ENCODE peak calls at places on chromosome 1, in six cellular contexts. One of them, this sample, is unnamed.

GRCh38 chr1:206909167-206909882 is 12.1 kb downstream of the IL24 start:
- DNase-seq in H9: peak
- DNase-seq in Calu3: peak
- DNase-seq in stomach: peak
- DNase-seq in progenitor cell of endocrine pancreas: peak
- DNase-seq in HFFc6: no peak
- DNase-seq in this sample: no peak

GRCh38 chr1:60875139-60875538 is 207.2 kb upstream of the NFIA start:
- DNase-seq in H9: no peak
- DNase-seq in HFFc6: no peak
- DNase-seq in progenitor cell of endocrine pancreas: no peak
- DNase-seq in Calu3: no peak
- DNase-seq in stomach: no peak
- DNase-seq in this sample: no peak

GRCh38 chr1:161265305-161265704 is 6.8 kb downstream of the PCP4L1 start:
- DNase-seq in H9: no peak
- DNase-seq in HFFc6: no peak
- DNase-seq in stomach: no peak
- DNase-seq in progenitor cell of endocrine pancreas: no peak
- DNase-seq in Calu3: no peak
- DNase-seq in this sample: no peak

GRCh38 chr1:60088620-60089155 is 15.1 kb upstream of the C1orf87 start:
- DNase-seq in progenitor cell of endocrine pancreas: no peak
- DNase-seq in Calu3: no peak
- DNase-seq in HFFc6: no peak
- DNase-seq in H9: no peak
- DNase-seq in stomach: no peak
- DNase-seq in this sample: no peak

GRCh38 chr1:116880952-116881351 is 28.8 kb upstream of the PTGFRN start:
- DNase-seq in stomach: no peak
- DNase-seq in HFFc6: no peak
- DNase-seq in Calu3: no peak
- DNase-seq in progenitor cell of endocrine pancreas: no peak
- DNase-seq in H9: no peak
- DNase-seq in this sample: no peak

GRCh38 chr1:73623946-73624345 is 574.0 kb downstream of the LRRIQ3 start:
- DNase-seq in progenitor cell of endocrine pancreas: no peak
- DNase-seq in Calu3: no peak
- DNase-seq in H9: no peak
- DNase-seq in stomach: no peak
- DNase-seq in HFFc6: no peak
- DNase-seq in this sample: no peak

GRCh38 chr1:32500387-32501209 is 35.7 kb downstream of the ZBTB8B start:
- DNase-seq in stomach: peak
- DNase-seq in HFFc6: peak
- DNase-seq in Calu3: peak
- DNase-seq in H9: peak
- DNase-seq in progenitor cell of endocrine pancreas: peak
- DNase-seq in this sample: peak

GRCh38 chr1:248787430-248787829 is 31.9 kb upstream of the LYPD8 start:
- DNase-seq in Calu3: no peak
- DNase-seq in HFFc6: no peak
- DNase-seq in progenitor cell of endocrine pancreas: no peak
- DNase-seq in H9: no peak
- DNase-seq in stomach: no peak
- DNase-seq in this sample: no peak

GRCh38 chr1:64242895-64243756 is 39.7 kb downstream of the UBE2U start:
- DNase-seq in progenitor cell of endocrine pancreas: no peak
- DNase-seq in HFFc6: peak
- DNase-seq in H9: no peak
- DNase-seq in Calu3: no peak
- DNase-seq in stomach: no peak
- DNase-seq in this sample: no peak

GRCh38 chr1:206029484-206029883 is 5.8 kb upstream of the CTSE start:
- DNase-seq in Calu3: no peak
- DNase-seq in HFFc6: no peak
- DNase-seq in stomach: no peak
- DNase-seq in progenitor cell of endocrine pancreas: no peak
- DNase-seq in H9: no peak
- DNase-seq in this sample: no peak

GRCh38 chr1:227734546-227734857 is 600 bp downstream of the JMJD4 start:
- DNase-seq in HFFc6: no peak
- DNase-seq in H9: no peak
- DNase-seq in progenitor cell of endocrine pancreas: no peak
- DNase-seq in stomach: no peak
- DNase-seq in Calu3: no peak
- DNase-seq in this sample: no peak

GRCh38 chr1:152190589-152190988 is 31.6 kb upstream of the RPTN start:
- DNase-seq in HFFc6: no peak
- DNase-seq in Calu3: no peak
- DNase-seq in H9: no peak
- DNase-seq in progenitor cell of endocrine pancreas: no peak
- DNase-seq in stomach: no peak
- DNase-seq in this sample: no peak

GRCh38 chr1:8866173-8866791 is 12.2 kb downstream of the ENO1 start:
- DNase-seq in H9: no peak
- DNase-seq in stomach: no peak
- DNase-seq in progenitor cell of endocrine pancreas: no peak
- DNase-seq in Calu3: no peak
- DNase-seq in HFFc6: no peak
- DNase-seq in this sample: no peak

GRCh38 chr1:92820024-92820423 is 11.8 kb upstream of the RPL5 start:
- DNase-seq in progenitor cell of endocrine pancreas: no peak
- DNase-seq in Calu3: no peak
- DNase-seq in HFFc6: peak
- DNase-seq in H9: no peak
- DNase-seq in stomach: no peak
- DNase-seq in this sample: no peak

GRCh38 chr1:207499573-207499972 is 3.6 kb downstream of the CR1 start:
- DNase-seq in stomach: peak
- DNase-seq in Calu3: peak
- DNase-seq in progenitor cell of endocrine pancreas: peak
- DNase-seq in HFFc6: peak
- DNase-seq in H9: peak
- DNase-seq in this sample: peak

GRCh38 chr1:81803423-81804103 is 2.8 kb downstream of the ADGRL2 start:
- DNase-seq in Calu3: peak
- DNase-seq in HFFc6: no peak
- DNase-seq in progenitor cell of endocrine pancreas: no peak
- DNase-seq in H9: peak
- DNase-seq in stomach: no peak
- DNase-seq in this sample: peak

GRCh38 chr1:26897351-26897750 is 2.9 kb downstream of the GPATCH3 start:
- DNase-seq in stomach: no peak
- DNase-seq in Calu3: no peak
- DNase-seq in HFFc6: no peak
- DNase-seq in progenitor cell of endocrine pancreas: no peak
- DNase-seq in H9: no peak
- DNase-seq in this sample: no peak

GRCh38 chr1:193070395-193070753 is 11.0 kb downstream of the RO60 start:
- DNase-seq in stomach: no peak
- DNase-seq in HFFc6: no peak
- DNase-seq in H9: no peak
- DNase-seq in Calu3: no peak
- DNase-seq in progenitor cell of endocrine pancreas: no peak
- DNase-seq in this sample: no peak

GRCh38 chr1:29210278-29211085 is 20.3 kb downstream of the MECR start:
- DNase-seq in Calu3: no peak
- DNase-seq in HFFc6: no peak
- DNase-seq in progenitor cell of endocrine pancreas: no peak
- DNase-seq in stomach: no peak
- DNase-seq in H9: no peak
- DNase-seq in this sample: no peak

GRCh38 chr1:31981976-31982375 is 31.7 kb upstream of the KHDRBS1 start:
- DNase-seq in stomach: no peak
- DNase-seq in H9: no peak
- DNase-seq in HFFc6: no peak
- DNase-seq in progenitor cell of endocrine pancreas: no peak
- DNase-seq in Calu3: no peak
- DNase-seq in this sample: no peak

DNA sequence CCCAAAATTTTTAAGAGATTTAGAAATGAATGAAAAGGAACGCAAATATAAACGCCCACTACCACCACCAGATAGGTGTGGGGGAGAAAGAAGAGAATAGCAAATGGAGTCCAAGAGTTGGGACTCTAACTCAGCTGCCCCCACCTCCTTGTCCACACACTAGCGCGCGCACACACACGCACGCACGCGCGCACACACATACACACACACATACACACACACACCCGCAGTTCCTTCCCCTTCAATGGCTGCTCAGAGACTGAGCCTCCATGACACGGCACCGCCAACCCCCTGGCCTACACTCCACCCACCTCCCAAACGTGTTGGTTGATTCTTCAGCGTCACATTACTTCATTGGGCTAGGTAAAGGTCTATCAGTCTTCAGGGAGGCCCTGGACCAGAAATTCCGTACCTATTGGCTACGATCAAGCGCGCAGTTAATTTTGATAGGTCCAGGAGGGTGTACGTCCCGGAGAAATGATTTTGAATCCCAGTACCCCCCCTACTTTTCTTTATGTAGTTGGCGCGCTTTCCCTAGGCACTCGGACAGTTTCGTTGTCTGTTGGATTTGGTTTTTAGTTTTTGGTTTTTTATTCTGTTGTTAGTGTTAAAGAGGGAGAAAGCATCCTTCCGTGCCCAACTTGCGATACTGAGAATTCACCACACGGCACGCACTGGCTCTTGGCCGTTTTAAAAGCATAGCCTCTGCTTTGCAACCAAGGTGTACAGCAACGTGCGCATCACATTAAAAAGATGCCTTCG is at the start of gene ANP32E:
- DNase-seq in HFFc6: peak
- DNase-seq in Calu3: peak
- DNase-seq in progenitor cell of endocrine pancreas: peak
- DNase-seq in H9: peak
- DNase-seq in stomach: peak
- DNase-seq in this sample: peak
- TF ChIP-seq CTCF in HFFc6: peak
- TF ChIP-seq CTCF in Calu3: no peak
- TF ChIP-seq CTCF in progenitor cell of endocrine pancreas: peak
- TF ChIP-seq CTCF in H9: peak
- TF ChIP-seq CTCF in stomach: no peak
- TF ChIP-seq CTCF in this sample: peak

GRCh38 chr1:155277896-155278688 is 829 bp downstream of the HCN3 start:
- DNase-seq in H9: peak
- DNase-seq in HFFc6: no peak
- DNase-seq in Calu3: peak
- DNase-seq in progenitor cell of endocrine pancreas: peak
- DNase-seq in stomach: peak
- DNase-seq in this sample: peak
- TF ChIP-seq CTCF in H9: peak
- TF ChIP-seq CTCF in HFFc6: peak
- TF ChIP-seq CTCF in Calu3: peak
- TF ChIP-seq CTCF in progenitor cell of endocrine pancreas: peak
- TF ChIP-seq CTCF in stomach: no peak
- TF ChIP-seq CTCF in this sample: peak

GRCh38 chr1:241447056-241447649 is 72.4 kb downstream of the FH start:
- DNase-seq in progenitor cell of endocrine pancreas: no peak
- DNase-seq in H9: no peak
- DNase-seq in HFFc6: no peak
- DNase-seq in Calu3: no peak
- DNase-seq in stomach: no peak
- DNase-seq in this sample: no peak

GRCh38 chr1:241444836-241445235 is 74.7 kb downstream of the FH start:
- DNase-seq in Calu3: no peak
- DNase-seq in progenitor cell of endocrine pancreas: no peak
- DNase-seq in HFFc6: no peak
- DNase-seq in stomach: no peak
- DNase-seq in H9: no peak
- DNase-seq in this sample: no peak

GRCh38 chr1:241440904-241441303 is 78.7 kb downstream of the FH start:
- DNase-seq in Calu3: no peak
- DNase-seq in stomach: no peak
- DNase-seq in HFFc6: no peak
- DNase-seq in H9: no peak
- DNase-seq in progenitor cell of endocrine pancreas: no peak
- DNase-seq in this sample: no peak

GRCh38 chr1:241442686-241443085 is 76.9 kb downstream of the FH start:
- DNase-seq in progenitor cell of endocrine pancreas: no peak
- DNase-seq in stomach: no peak
- DNase-seq in H9: no peak
- DNase-seq in HFFc6: no peak
- DNase-seq in Calu3: no peak
- DNase-seq in this sample: no peak

GRCh38 chr1:241443561-241443960 is 76.0 kb downstream of the FH start:
- DNase-seq in HFFc6: no peak
- DNase-seq in stomach: no peak
- DNase-seq in H9: no peak
- DNase-seq in progenitor cell of endocrine pancreas: no peak
- DNase-seq in Calu3: no peak
- DNase-seq in this sample: no peak
- TF ChIP-seq CTCF in HFFc6: no peak
- TF ChIP-seq CTCF in stomach: no peak
- TF ChIP-seq CTCF in H9: no peak
- TF ChIP-seq CTCF in progenitor cell of endocrine pancreas: no peak
- TF ChIP-seq CTCF in Calu3: no peak
- TF ChIP-seq CTCF in this sample: no peak

GRCh38 chr1:56433056-56433577 is 146.2 kb downstream of the PLPP3 start:
- DNase-seq in H9: no peak
- DNase-seq in progenitor cell of endocrine pancreas: no peak
- DNase-seq in stomach: no peak
- DNase-seq in Calu3: no peak
- DNase-seq in HFFc6: no peak
- DNase-seq in this sample: no peak

GRCh38 chr1:56436338-56436695 is 143.0 kb downstream of the PLPP3 start:
- DNase-seq in progenitor cell of endocrine pancreas: no peak
- DNase-seq in stomach: no peak
- DNase-seq in H9: no peak
- DNase-seq in Calu3: no peak
- DNase-seq in HFFc6: no peak
- DNase-seq in this sample: peak

GRCh38 chr1:56434025-56434424 is 145.3 kb downstream of the PLPP3 start:
- DNase-seq in HFFc6: no peak
- DNase-seq in progenitor cell of endocrine pancreas: no peak
- DNase-seq in stomach: no peak
- DNase-seq in Calu3: no peak
- DNase-seq in H9: no peak
- DNase-seq in this sample: no peak

GRCh38 chr1:56435434-56436337 is 143.7 kb downstream of the PLPP3 start:
- DNase-seq in H9: peak
- DNase-seq in Calu3: no peak
- DNase-seq in HFFc6: no peak
- DNase-seq in progenitor cell of endocrine pancreas: no peak
- DNase-seq in stomach: no peak
- DNase-seq in this sample: peak

DNA sequence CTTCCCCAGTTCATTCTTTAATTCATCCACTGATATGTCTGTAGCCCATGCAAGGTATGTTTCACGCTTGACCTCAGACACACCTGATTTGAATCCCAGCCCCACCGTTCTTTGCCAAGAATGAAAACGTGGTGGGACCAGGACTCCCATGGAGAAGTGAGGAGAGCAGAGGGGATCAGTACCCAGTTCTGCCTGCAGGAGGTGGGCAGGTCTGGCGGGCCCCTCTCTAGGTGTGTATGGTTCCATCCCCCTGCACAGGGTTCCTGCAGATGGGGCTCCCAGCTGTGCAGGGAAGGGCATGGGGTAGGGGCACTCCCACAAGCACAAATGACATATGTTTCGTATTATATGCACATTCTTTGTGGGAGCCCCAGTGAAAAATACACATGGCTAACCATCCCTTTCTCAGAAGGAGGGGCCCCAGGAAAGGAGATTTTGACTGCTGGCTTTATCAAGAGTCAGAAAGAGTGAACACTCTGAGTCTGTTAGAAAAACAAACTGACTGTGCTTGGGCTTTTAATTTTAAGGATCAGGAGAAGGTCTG is 144.6 kb downstream of the PLPP3 start:
- DNase-seq in stomach: no peak
- DNase-seq in H9: no peak
- DNase-seq in progenitor cell of endocrine pancreas: no peak
- DNase-seq in HFFc6: no peak
- DNase-seq in Calu3: no peak
- DNase-seq in this sample: no peak
- TF ChIP-seq CTCF in stomach: no peak
- TF ChIP-seq CTCF in H9: peak
- TF ChIP-seq CTCF in progenitor cell of endocrine pancreas: peak
- TF ChIP-seq CTCF in HFFc6: no peak
- TF ChIP-seq CTCF in Calu3: no peak
- TF ChIP-seq CTCF in this sample: no peak